ENCODE peak calls at places on chromosomes 5 and 9, in four cellular contexts. One of them, this sample, is unnamed.

GRCh38 chr9:92600742-92601261 is 65.0 kb upstream of the ECM2 start:
- DNase-seq in CD4-positive, CD25-positive, alpha-beta regulatory T cell: no peak
- DNase-seq in transverse colon: no peak
- DNase-seq in activated CD8-positive, alpha-beta memory T cell treated with anti-CD3 and anti-CD28 coated beads for 4 hours: no peak
- DNase-seq in this sample: no peak

GRCh38 chr9:98860871-98861293 is 53.4 kb downstream of the GALNT12 start:
- DNase-seq in transverse colon: peak
- DNase-seq in activated CD8-positive, alpha-beta memory T cell treated with anti-CD3 and anti-CD28 coated beads for 4 hours: no peak
- DNase-seq in CD4-positive, CD25-positive, alpha-beta regulatory T cell: no peak
- DNase-seq in this sample: no peak

GRCh38 chr9:87678650-87679355 is 47.1 kb upstream of the CTSL start:
- DNase-seq in CD4-positive, CD25-positive, alpha-beta regulatory T cell: peak
- DNase-seq in activated CD8-positive, alpha-beta memory T cell treated with anti-CD3 and anti-CD28 coated beads for 4 hours: no peak
- DNase-seq in transverse colon: peak
- DNase-seq in this sample: no peak

GRCh38 chr5:3852154-3852930 is 256.7 kb downstream of the IRX1 start:
- DNase-seq in CD4-positive, CD25-positive, alpha-beta regulatory T cell: no peak
- DNase-seq in activated CD8-positive, alpha-beta memory T cell treated with anti-CD3 and anti-CD28 coated beads for 4 hours: no peak
- DNase-seq in transverse colon: no peak
- DNase-seq in this sample: no peak

GRCh38 chr9:107907715-107908114 is 418.1 kb upstream of the KLF4 start:
- DNase-seq in transverse colon: no peak
- DNase-seq in CD4-positive, CD25-positive, alpha-beta regulatory T cell: no peak
- DNase-seq in activated CD8-positive, alpha-beta memory T cell treated with anti-CD3 and anti-CD28 coated beads for 4 hours: no peak
- DNase-seq in this sample: no peak

GRCh38 chr5:177959315-177959714 is 36.7 kb downstream of the PROP1 start:
- DNase-seq in CD4-positive, CD25-positive, alpha-beta regulatory T cell: no peak
- DNase-seq in activated CD8-positive, alpha-beta memory T cell treated with anti-CD3 and anti-CD28 coated beads for 4 hours: no peak
- DNase-seq in transverse colon: no peak
- DNase-seq in this sample: no peak

GRCh38 chr5:61603211-61603908 is 271.3 kb downstream of the ZSWIM6 start:
- DNase-seq in CD4-positive, CD25-positive, alpha-beta regulatory T cell: no peak
- DNase-seq in transverse colon: no peak
- DNase-seq in activated CD8-positive, alpha-beta memory T cell treated with anti-CD3 and anti-CD28 coated beads for 4 hours: no peak
- DNase-seq in this sample: no peak

GRCh38 chr9:91727316-91727861 is 222.6 kb downstream of the ROR2 start:
- DNase-seq in CD4-positive, CD25-positive, alpha-beta regulatory T cell: peak
- DNase-seq in transverse colon: no peak
- DNase-seq in activated CD8-positive, alpha-beta memory T cell treated with anti-CD3 and anti-CD28 coated beads for 4 hours: no peak
- DNase-seq in this sample: no peak

GRCh38 chr9:37540634-37541033 is 35.5 kb downstream of the FBXO10 start:
- DNase-seq in transverse colon: peak
- DNase-seq in CD4-positive, CD25-positive, alpha-beta regulatory T cell: no peak
- DNase-seq in activated CD8-positive, alpha-beta memory T cell treated with anti-CD3 and anti-CD28 coated beads for 4 hours: no peak
- DNase-seq in this sample: no peak

GRCh38 chr5:34817558-34818351 is 21.2 kb upstream of the TTC23L start:
- DNase-seq in transverse colon: no peak
- DNase-seq in CD4-positive, CD25-positive, alpha-beta regulatory T cell: no peak
- DNase-seq in activated CD8-positive, alpha-beta memory T cell treated with anti-CD3 and anti-CD28 coated beads for 4 hours: no peak
- DNase-seq in this sample: no peak

GRCh38 chr5:81685481-81685880 is 65.4 kb downstream of the SSBP2 start:
- DNase-seq in CD4-positive, CD25-positive, alpha-beta regulatory T cell: no peak
- DNase-seq in transverse colon: no peak
- DNase-seq in activated CD8-positive, alpha-beta memory T cell treated with anti-CD3 and anti-CD28 coated beads for 4 hours: no peak
- DNase-seq in this sample: no peak

GRCh38 chr5:69046375-69046957 is 47.3 kb upstream of the SLC30A5 start:
- DNase-seq in transverse colon: no peak
- DNase-seq in CD4-positive, CD25-positive, alpha-beta regulatory T cell: peak
- DNase-seq in activated CD8-positive, alpha-beta memory T cell treated with anti-CD3 and anti-CD28 coated beads for 4 hours: no peak
- DNase-seq in this sample: no peak

GRCh38 chr9:131671150-131671549 is 68.7 kb downstream of the RAPGEF1 start:
- DNase-seq in activated CD8-positive, alpha-beta memory T cell treated with anti-CD3 and anti-CD28 coated beads for 4 hours: no peak
- DNase-seq in CD4-positive, CD25-positive, alpha-beta regulatory T cell: no peak
- DNase-seq in transverse colon: no peak
- DNase-seq in this sample: no peak

GRCh38 chr9:1871486-1872181 is 143.5 kb upstream of the SMARCA2 start:
- DNase-seq in activated CD8-positive, alpha-beta memory T cell treated with anti-CD3 and anti-CD28 coated beads for 4 hours: no peak
- DNase-seq in CD4-positive, CD25-positive, alpha-beta regulatory T cell: peak
- DNase-seq in transverse colon: no peak
- DNase-seq in this sample: no peak

GRCh38 chr5:153623117-153623516 is 132.6 kb downstream of the GRIA1 start:
- DNase-seq in CD4-positive, CD25-positive, alpha-beta regulatory T cell: no peak
- DNase-seq in transverse colon: no peak
- DNase-seq in activated CD8-positive, alpha-beta memory T cell treated with anti-CD3 and anti-CD28 coated beads for 4 hours: no peak
- DNase-seq in this sample: no peak

GRCh38 chr9:17938256-17938655 is 359.4 kb downstream of the SH3GL2 start:
- DNase-seq in CD4-positive, CD25-positive, alpha-beta regulatory T cell: no peak
- DNase-seq in activated CD8-positive, alpha-beta memory T cell treated with anti-CD3 and anti-CD28 coated beads for 4 hours: no peak
- DNase-seq in transverse colon: no peak
- DNase-seq in this sample: no peak

GRCh38 chr9:98743818-98744611 is 35.3 kb upstream of the GABBR2 start:
- DNase-seq in activated CD8-positive, alpha-beta memory T cell treated with anti-CD3 and anti-CD28 coated beads for 4 hours: no peak
- DNase-seq in CD4-positive, CD25-positive, alpha-beta regulatory T cell: no peak
- DNase-seq in transverse colon: no peak
- DNase-seq in this sample: no peak

This sample was measured in central memory CD8-positive, alpha-beta T cell.